ENCODE peak calls at places on chromosome 5, in eight cellular contexts. A is tibial nerve, V is RWPE2, P is BJ, B is brain microvascular endothelial cell, O is IMR-90, W is fibroblast of the aortic adventitia, X is fibroblast of mammary gland. Y is an unnamed sample.

GRCh38 chr5:136133416-136134383 is 1.1 kb downstream of the SMAD5 start:
- DNase-seq in P (no peak), B (peak), V (no peak), O (peak), W (peak), A (no peak), X (peak), Y (peak)

GRCh38 chr5:173201636-173202265 is 33.3 kb downstream of the NKX2-5 start:
- DNase-seq in X (peak), V (no peak), O (peak), P (peak), B (peak), W (peak), A (no peak), Y (peak)

GRCh38 chr5:1101991-1102713 is 9.7 kb downstream of the SLC12A7 start:
- DNase-seq in V (no peak), P (no peak), W (no peak), A (no peak), X (no peak), O (peak), B (no peak), Y (no peak)

GRCh38 chr5:60018091-60018490 is 124.6 kb upstream of the PDE4D start:
- DNase-seq in O (no peak), X (no peak), P (no peak), W (no peak), A (no peak), V (no peak), B (no peak), Y (no peak)

GRCh38 chr5:10323588-10324488 is 16.1 kb upstream of the CMBL start:
- DNase-seq in A (no peak), O (peak), P (no peak), W (peak), B (no peak), X (no peak), V (no peak), Y (no peak)

GRCh38 chr5:175534070-175534932 is 55.9 kb downstream of the SFXN1 start:
- DNase-seq in A (peak), W (peak), V (peak), P (peak), B (peak), X (peak), O (peak), Y (peak)

GRCh38 chr5:169991115-169991514 is 10.8 kb upstream of the INSYN2B start:
- DNase-seq in X (no peak), W (no peak), P (no peak), V (no peak), B (no peak), O (no peak), A (no peak), Y (no peak)

GRCh38 chr5:9348296-9348996 is 197.4 kb downstream of the SEMA5A start:
- DNase-seq in O (peak), V (no peak), A (no peak), B (peak), W (peak), P (peak), X (peak), Y (peak)

GRCh38 chr5:51227963-51228515 is 155.2 kb upstream of the ISL1 start:
- DNase-seq in B (no peak), P (no peak), A (no peak), W (no peak), X (no peak), O (no peak), V (no peak), Y (no peak)

GRCh38 chr5:51230336-51230735 is 152.9 kb upstream of the ISL1 start:
- DNase-seq in P (no peak), B (no peak), W (no peak), O (no peak), X (no peak), V (no peak), A (no peak), Y (no peak)

GRCh38 chr5:51225671-51226419 is 157.4 kb upstream of the ISL1 start:
- DNase-seq in W (no peak), A (no peak), B (no peak), X (no peak), V (no peak), O (no peak), P (no peak), Y (no peak)

DNA sequence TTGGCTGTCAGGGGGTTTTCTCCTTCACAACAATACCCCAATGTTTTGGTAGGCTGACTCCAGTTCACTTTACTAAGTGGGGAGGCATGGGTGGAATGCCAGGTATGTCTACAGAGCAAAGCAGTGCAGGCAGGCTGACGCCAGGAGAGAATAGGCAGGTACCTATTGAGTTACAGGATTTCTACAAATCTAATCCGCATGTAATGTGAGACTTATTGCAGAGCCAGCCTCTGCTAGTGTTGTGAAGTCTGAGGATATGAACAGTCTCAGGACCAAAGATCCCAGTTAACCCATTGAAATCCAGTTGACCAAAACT is 156.9 kb upstream of the ISL1 start:
- DNase-seq in V (peak), A (no peak), O (no peak), X (no peak), P (no peak), B (no peak), W (no peak), Y (no peak)
- TF ChIP-seq CTCF in V (no peak), A (no peak), O (no peak), X (no peak), P (no peak), B (no peak), W (no peak), Y (no peak)

GRCh38 chr5:157983906-157984551 is 125.1 kb upstream of the CLINT1 start:
- DNase-seq in A (no peak), B (no peak), V (no peak), X (no peak), O (no peak), P (no peak), W (no peak), Y (no peak)
- H3K4me3 ChIP-seq in A (no peak), B (no peak), V (no peak), X (no peak), O (no peak), P (no peak), W (no peak), Y (no peak)

GRCh38 chr5:160672521-160672920 is 179.5 kb downstream of the ATP10B start:
- DNase-seq in X (no peak), B (no peak), V (no peak), A (no peak), O (no peak), P (no peak), W (no peak), Y (no peak)

GRCh38 chr5:160675988-160676387 is 176.0 kb downstream of the ATP10B start:
- DNase-seq in A (no peak), W (no peak), B (no peak), X (no peak), V (no peak), P (no peak), O (no peak), Y (no peak)
- TF ChIP-seq CTCF in A (no peak), W (no peak), B (no peak), X (no peak), V (peak), P (no peak), O (no peak), Y (no peak)

DNA sequence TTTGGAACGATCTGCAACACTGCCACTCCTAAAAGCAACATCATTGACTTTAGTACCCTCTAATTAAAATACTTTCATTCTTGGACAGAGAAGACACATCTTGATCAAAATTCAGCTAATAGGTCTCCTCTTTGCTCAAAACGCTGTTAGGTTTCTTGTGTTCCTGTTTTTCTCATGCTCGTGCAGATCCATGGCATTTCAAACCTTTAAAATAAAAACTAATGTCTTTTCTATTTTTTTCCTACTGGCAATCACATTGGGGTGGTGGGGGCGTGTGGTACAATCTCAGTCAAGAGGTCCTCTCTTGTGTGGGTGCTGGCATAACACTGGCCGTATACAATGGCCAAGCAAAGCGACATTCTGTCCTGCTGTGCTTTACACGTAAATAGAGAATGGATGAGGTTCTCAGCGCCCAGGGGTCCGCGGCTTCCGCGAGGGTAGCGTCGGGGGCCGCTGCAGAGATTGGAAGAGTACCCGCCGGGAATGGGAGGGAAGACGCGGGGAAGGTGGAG is 313 bp upstream of the GPR150 start:
- DNase-seq in X (no peak), A (no peak), B (no peak), V (no peak), P (no peak), W (no peak), O (no peak), Y (no peak)
- H3K4me3 ChIP-seq in X (peak), A (peak), B (peak), V (no peak), P (peak), W (peak), O (peak), Y (peak)

GRCh38 chr5:56818409-56819026 is 3.2 kb downstream of the MAP3K1 start:
- DNase-seq in V (no peak), O (peak), P (no peak), W (peak), X (peak), B (peak), A (no peak), Y (no peak)
- TF ChIP-seq CTCF in V (peak), O (peak), P (peak), W (peak), X (peak), B (peak), A (no peak), Y (peak)

GRCh38 chr5:180607861-180608571 is 16.7 kb upstream of the SCGB3A1 start:
- DNase-seq in V (no peak), B (no peak), O (no peak), X (peak), P (no peak), A (no peak), W (no peak), Y (no peak)

GRCh38 chr5:180603076-180603591 is 11.8 kb upstream of the SCGB3A1 start:
- DNase-seq in O (no peak), A (no peak), V (peak), X (no peak), P (no peak), W (no peak), B (no peak), Y (no peak)

GRCh38 chr5:180606215-180606785 is 15.0 kb upstream of the SCGB3A1 start:
- DNase-seq in X (no peak), A (no peak), P (no peak), B (no peak), V (peak), O (no peak), W (no peak), Y (no peak)

GRCh38 chr5:180604271-180604670 is 13.0 kb upstream of the SCGB3A1 start:
- DNase-seq in O (no peak), X (no peak), B (no peak), P (no peak), W (no peak), A (no peak), V (no peak), Y (no peak)

GRCh38 chr5:180605554-180606214 is 14.4 kb upstream of the SCGB3A1 start:
- DNase-seq in B (peak), W (peak), A (no peak), O (peak), X (peak), V (no peak), P (no peak), Y (peak)
- H3K4me3 ChIP-seq in B (no peak), W (no peak), A (no peak), O (no peak), X (no peak), V (no peak), P (no peak), Y (no peak)

GRCh38 chr5:6633469-6634326 is 458 bp downstream of the SRD5A1 start:
- DNase-seq in O (peak), P (no peak), X (no peak), V (peak), W (peak), B (peak), A (no peak), Y (no peak)
- TF ChIP-seq CTCF in O (no peak), P (no peak), X (no peak), V (no peak), W (no peak), B (no peak), A (no peak), Y (no peak)

DNA sequence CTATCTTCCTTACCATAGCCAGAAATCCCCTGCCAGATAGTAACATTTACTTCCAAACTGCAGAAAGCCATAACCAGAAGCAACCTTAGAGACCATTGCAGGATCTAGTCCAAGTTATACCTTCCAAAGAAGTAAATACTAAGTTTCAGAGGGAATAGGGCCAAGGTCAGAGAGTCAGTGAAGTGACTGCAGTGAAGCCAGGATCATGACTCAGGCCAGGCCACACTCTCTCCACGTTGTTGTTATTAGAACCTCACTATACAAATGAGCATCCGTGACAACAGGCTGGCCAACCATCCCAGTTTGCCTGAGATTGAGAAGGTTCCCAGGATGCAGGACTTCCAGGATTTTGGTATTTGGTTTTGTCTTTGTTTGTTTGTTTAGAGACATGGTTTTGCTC is 11.3 kb downstream of the ERAP1 start:
- DNase-seq in O (no peak), B (no peak), P (no peak), A (no peak), W (no peak), V (no peak), X (peak), Y (no peak)
- H3K4me3 ChIP-seq in O (no peak), B (no peak), P (no peak), A (no peak), W (no peak), V (no peak), X (no peak), Y (no peak)